ENCODE peak calls at places on chromosomes 16 and 17, in ten cellular contexts. M is mesendoderm; G is fibroblast of lung; E is effector memory CD4-positive, alpha-beta T cell; K is AG04450; D is GM23248; U is uterus; P is sigmoid colon; J is DND-41; O is H7. T is an unnamed sample.

GRCh38 chr16:73546351-73546845 is 498.5 kb upstream of the ZFHX3 start:
- DNase-seq in D (no peak), K (no peak), P (no peak), J (no peak), M (peak), G (no peak), E (no peak), U (no peak), O (peak), T (no peak)

GRCh38 chr16:70638814-70639792 is 7.3 kb upstream of the IL34 start:
- DNase-seq in D (peak), U (peak), G (peak), E (no peak), J (no peak), P (peak), K (peak), M (peak), O (no peak), T (no peak)

GRCh38 chr17:31413871-31414589 is 22.6 kb downstream of the RAB11FIP4 start:
- DNase-seq in E (no peak), K (peak), O (no peak), P (peak), D (peak), J (no peak), M (no peak), G (peak), U (no peak), T (peak)

GRCh38 chr17:79627766-79628690 is 17.2 kb upstream of the RBFOX3 start:
- DNase-seq in K (no peak), D (no peak), E (no peak), O (peak), J (peak), M (no peak), G (no peak), U (peak), P (peak), T (peak)

GRCh38 chr17:49548051-49548505 is 27.6 kb upstream of the NXPH3 start:
- DNase-seq in M (no peak), K (no peak), E (no peak), J (no peak), D (no peak), O (peak), U (no peak), P (no peak), G (no peak), T (peak)

GRCh38 chr16:30148101-30148500 is 25.1 kb upstream of the MAPK3 start:
- DNase-seq in M (no peak), G (no peak), U (no peak), O (no peak), E (no peak), K (no peak), J (no peak), D (no peak), P (no peak), T (no peak)

GRCh38 chr16:27811881-27812280 is 251.6 kb downstream of the GSG1L start:
- DNase-seq in K (no peak), U (no peak), G (no peak), P (peak), J (no peak), E (no peak), M (no peak), D (no peak), O (no peak), T (no peak)

GRCh38 chr17:1934901-1935300 is 90.2 kb downstream of the RTN4RL1 start:
- DNase-seq in O (peak), G (no peak), E (no peak), K (no peak), U (no peak), P (no peak), J (no peak), M (no peak), D (no peak), T (no peak)

GRCh38 chr17:36592316-36592710 is 634 bp downstream of the DHRS11 start:
- DNase-seq in K (no peak), G (peak), O (peak), D (peak), E (no peak), J (no peak), M (peak), U (no peak), P (peak), T (peak)

GRCh38 chr17:48012151-48012520 is 25.5 kb downstream of the COPZ2 start:
- DNase-seq in P (no peak), O (peak), K (no peak), U (no peak), D (peak), M (peak), J (peak), G (no peak), E (peak), T (no peak)

GRCh38 chr17:15213381-15214087 is 51.6 kb downstream of the PMP22 start:
- DNase-seq in J (no peak), M (peak), P (no peak), E (no peak), U (no peak), K (no peak), G (no peak), O (peak), D (peak), T (no peak)

GRCh38 chr17:30323895-30324319 is 9.9 kb downstream of the TMIGD1 start:
- DNase-seq in U (no peak), G (peak), O (no peak), K (no peak), D (peak), J (peak), M (no peak), P (no peak), E (no peak), T (no peak)

DNA sequence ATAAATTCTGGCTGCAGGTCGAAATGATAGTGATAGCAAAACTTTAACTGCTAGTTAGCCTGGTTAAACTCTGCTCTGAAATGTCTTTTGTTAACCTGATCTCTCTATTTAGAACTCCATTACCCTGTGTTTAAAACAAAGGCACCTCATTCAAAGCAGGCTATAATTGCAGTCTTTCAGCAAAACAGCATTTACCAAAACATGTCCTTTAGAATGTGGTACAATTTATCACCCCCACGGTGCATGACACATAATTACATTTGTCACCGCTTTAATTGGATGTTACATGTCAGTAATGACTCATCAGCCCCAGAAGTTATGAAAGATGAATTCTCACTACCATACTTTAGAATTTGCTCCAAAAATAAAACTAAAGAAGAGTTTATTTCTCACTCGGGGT is 295.4 kb downstream of the TOX3 start:
- DNase-seq in M (no peak), D (peak), U (no peak), G (peak), J (no peak), O (no peak), E (no peak), K (no peak), P (no peak), T (no peak)
- H3K4me3 ChIP-seq in M (no peak), D (no peak), U (no peak), G (no peak), J (no peak), O (no peak), E (no peak), K (no peak), P (no peak), T (no peak)

DNA sequence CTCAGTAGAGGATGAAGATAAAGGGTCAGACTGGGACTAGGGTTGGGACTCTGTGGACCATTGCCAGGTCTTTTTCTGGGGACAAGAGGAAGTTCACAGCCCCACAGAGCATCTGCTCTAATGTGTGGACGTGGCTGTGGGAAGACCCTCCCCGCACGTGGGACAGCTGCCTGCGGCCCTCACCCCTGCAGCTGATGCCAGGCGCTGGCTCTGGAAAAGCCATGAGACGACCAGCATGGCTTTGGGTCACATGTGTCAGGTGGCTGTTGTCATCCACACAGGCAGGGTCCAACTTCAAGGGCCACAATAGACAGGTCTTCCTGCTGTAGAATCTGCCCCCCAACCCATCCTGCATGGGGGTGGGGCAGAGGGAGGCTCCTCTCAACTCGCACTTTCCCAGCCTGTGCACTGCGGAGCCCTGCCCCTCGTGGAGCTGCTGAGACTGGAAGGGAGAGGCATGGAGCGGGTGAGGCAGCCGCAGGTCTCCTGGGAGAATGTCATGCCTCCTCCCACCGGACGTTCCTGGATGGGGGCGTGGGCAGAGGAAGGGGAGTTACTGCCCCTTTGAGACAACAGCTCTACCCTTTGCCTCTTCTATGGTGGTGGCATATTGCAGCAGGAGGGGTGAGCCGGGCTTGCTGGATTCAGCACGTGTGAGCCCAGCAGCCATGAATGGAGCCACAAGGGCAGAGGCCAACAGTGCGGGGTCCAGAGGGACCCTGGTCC is 53.4 kb downstream of the PIMREG start:
- DNase-seq in O (peak), E (no peak), G (no peak), D (no peak), P (peak), U (no peak), J (no peak), K (no peak), M (no peak), T (peak)
- H3K4me3 ChIP-seq in O (no peak), E (no peak), G (no peak), D (no peak), P (no peak), U (no peak), J (no peak), K (no peak), M (no peak), T (no peak)

GRCh38 chr17:81863833-81864768 is 3.8 kb upstream of the P4HB start:
- DNase-seq in O (peak), J (no peak), E (no peak), M (peak), U (no peak), D (peak), K (no peak), P (no peak), G (no peak), T (no peak)
- H3K4me3 ChIP-seq in O (no peak), J (peak), E (no peak), M (no peak), U (no peak), D (no peak), K (no peak), P (no peak), G (no peak), T (no peak)

DNA sequence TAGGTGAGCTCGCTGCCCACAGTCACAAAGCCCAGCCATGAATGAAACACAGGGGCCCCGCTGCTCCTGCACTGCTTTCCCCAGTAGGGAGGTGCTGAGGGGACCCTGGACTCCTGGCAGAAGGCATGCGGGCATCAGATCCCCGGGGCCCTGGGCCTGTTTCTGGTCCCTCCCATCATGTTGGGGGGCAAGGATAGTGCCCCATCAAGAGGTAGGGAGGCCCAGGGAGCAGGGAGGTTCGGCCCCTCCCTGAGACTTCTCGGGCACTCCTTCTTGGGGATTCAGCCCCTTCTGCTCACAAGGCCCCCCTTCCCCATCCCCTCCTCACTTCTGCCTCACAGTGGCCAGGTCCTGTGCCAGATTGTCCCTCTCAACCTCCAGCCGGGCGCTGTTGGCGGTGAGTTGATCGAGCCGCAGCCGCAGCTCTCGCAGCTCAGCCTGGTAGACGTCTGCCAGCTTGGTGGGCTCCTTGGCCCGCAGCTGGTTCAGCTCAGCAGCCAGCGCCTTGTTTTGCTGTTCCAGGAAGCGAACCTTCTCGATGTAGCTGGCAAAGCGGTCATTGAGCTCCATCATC is 515 bp downstream of the GFAP start:
- DNase-seq in O (no peak), K (no peak), M (no peak), E (no peak), P (no peak), J (no peak), G (no peak), U (no peak), D (no peak), T (no peak)
- H3K4me3 ChIP-seq in O (no peak), K (no peak), M (no peak), E (no peak), P (no peak), J (no peak), G (no peak), U (no peak), D (no peak), T (no peak)

T was measured in kidney.